ENCODE peak calls at places on chromosomes 4 and X, in nine cellular contexts. Z is choroid plexus epithelial cell, P is AG10803, W is AG04449, E is lung, M is right lobe of liver, Y is GM23338, D is tibial nerve, H is neural progenitor cell. C is an unnamed sample.

GRCh38 chr4:164904336-164904735 is 27.4 kb downstream of the APELA start:
- DNase-seq in Z (no peak), P (no peak), W (no peak), E (no peak), M (no peak), Y (no peak), D (no peak), H (no peak), C (no peak)

GRCh38 chr4:138162259-138162658 is 79.9 kb downstream of the SLC7A11 start:
- DNase-seq in Z (no peak), P (no peak), W (no peak), E (no peak), M (no peak), Y (no peak), D (no peak), H (peak; percentile 40), C (no peak)

GRCh38 chr4:18980516-18981233 is 959.1 kb upstream of the LCORL start:
- DNase-seq in Z (no peak), P (no peak), W (no peak), E (no peak), M (no peak), Y (peak; percentile 8), D (no peak), H (no peak), C (no peak)

GRCh38 chr4:4874254-4874653 is 14.8 kb downstream of the MSX1 start:
- DNase-seq in Z (no peak), P (no peak), W (no peak), E (no peak), M (no peak), Y (no peak), D (no peak), H (no peak), C (no peak)

GRCh38 chr4:150491132-150492049 is 90.6 kb upstream of the MAB21L2 start:
- DNase-seq in Z (no peak), P (no peak), W (no peak), E (no peak), M (no peak), Y (no peak), D (no peak), H (peak; percentile 20), C (no peak)

GRCh38 chr4:7295201-7295916 is 103.0 kb downstream of the SORCS2 start:
- DNase-seq in Z (no peak), P (no peak), W (no peak), E (peak; percentile 51), M (no peak), Y (no peak), D (peak; percentile 36), H (no peak), C (peak; percentile 40)

GRCh38 chr4:58406762-58407161 is 1296.6 kb upstream of the IGFBP7 start:
- DNase-seq in Z (no peak), P (no peak), W (no peak), E (no peak), M (no peak), Y (no peak), D (no peak), H (no peak), C (no peak)

GRCh38 chrX:88789825-88790224 is 42.8 kb downstream of the CPXCR1 start:
- DNase-seq in Z (no peak), P (no peak), W (no peak), E (no peak), M (no peak), Y (no peak), D (no peak), H (no peak), C (no peak)

GRCh38 chr4:112908511-112908910 is 140.9 kb upstream of the ANK2 start:
- DNase-seq in Z (no peak), P (no peak), W (no peak), E (no peak), M (no peak), Y (peak; percentile 26), D (no peak), H (no peak), C (peak; percentile 16)

GRCh38 chr4:81469774-81470455 is 1.8 kb downstream of the RASGEF1B start:
- DNase-seq in Z (no peak), P (no peak), W (no peak), E (no peak), M (no peak), Y (no peak), D (no peak), H (no peak), C (no peak)

GRCh38 chrX:67780694-67781109 is 236.9 kb downstream of the AR start:
- DNase-seq in Z (peak; percentile 90), P (peak; percentile 98), W (peak; percentile 91), E (peak; percentile 85), M (peak; percentile 53), Y (no peak), D (peak; percentile 46), H (no peak), C (peak; percentile 98)

GRCh38 chrX:480861-481417 is 94.2 kb upstream of the PPP2R3B start:
- DNase-seq in Z (no peak), P (no peak), W (no peak), E (no peak), M (no peak), Y (no peak), D (no peak), H (no peak), C (no peak)

GRCh38 chrX:69305333-69306062 is 140.2 kb upstream of the PJA1 start:
- DNase-seq in Z (no peak), P (no peak), W (no peak), E (no peak), M (no peak), Y (peak; percentile 82), D (no peak), H (peak; percentile 89), C (no peak)

GRCh38 chr4:16916719-16917337 is 18.4 kb upstream of the LDB2 start:
- DNase-seq in Z (peak; percentile 73), P (no peak), W (no peak), E (no peak), M (peak; percentile 83), Y (peak; percentile 95), D (peak; percentile 35), H (peak; percentile 68), C (peak; percentile 12)

DNA sequence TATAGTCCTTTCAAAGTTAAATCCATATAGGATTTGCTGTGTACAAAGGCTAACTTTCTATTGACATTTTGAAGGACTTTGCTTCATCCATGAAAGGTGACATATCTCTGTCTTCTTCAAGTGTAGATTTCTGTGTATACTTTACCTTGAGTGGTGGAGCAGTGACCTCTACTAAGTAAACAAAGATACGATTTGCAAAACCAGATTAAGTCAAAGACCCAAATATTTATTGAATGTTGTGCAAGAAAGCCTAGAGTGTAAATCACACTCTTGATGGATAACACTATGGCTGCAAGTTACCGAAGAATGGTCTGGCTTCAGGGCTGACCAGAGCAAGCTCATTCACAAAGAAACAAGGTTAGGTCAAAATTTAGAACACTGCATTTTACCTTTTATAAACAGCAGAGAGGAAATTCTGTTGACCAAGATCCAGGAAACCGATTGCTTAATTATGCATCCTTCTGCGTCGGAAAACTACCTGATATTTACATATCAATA is 5.4 kb upstream of the FGG start:
- DNase-seq in Z (no peak), P (no peak), W (no peak), E (no peak), M (no peak), Y (no peak), D (no peak), H (no peak), C (no peak)
- H3K4me3 ChIP-seq in Z (no peak overlapping the region), P (no peak overlapping the region), W (no peak overlapping the region), E (no peak overlapping the region), M (peak overlapping the region; percentile 11), Y (no peak overlapping the region), D (no peak overlapping the region), H (no peak overlapping the region), C (no peak overlapping the region)

DNA sequence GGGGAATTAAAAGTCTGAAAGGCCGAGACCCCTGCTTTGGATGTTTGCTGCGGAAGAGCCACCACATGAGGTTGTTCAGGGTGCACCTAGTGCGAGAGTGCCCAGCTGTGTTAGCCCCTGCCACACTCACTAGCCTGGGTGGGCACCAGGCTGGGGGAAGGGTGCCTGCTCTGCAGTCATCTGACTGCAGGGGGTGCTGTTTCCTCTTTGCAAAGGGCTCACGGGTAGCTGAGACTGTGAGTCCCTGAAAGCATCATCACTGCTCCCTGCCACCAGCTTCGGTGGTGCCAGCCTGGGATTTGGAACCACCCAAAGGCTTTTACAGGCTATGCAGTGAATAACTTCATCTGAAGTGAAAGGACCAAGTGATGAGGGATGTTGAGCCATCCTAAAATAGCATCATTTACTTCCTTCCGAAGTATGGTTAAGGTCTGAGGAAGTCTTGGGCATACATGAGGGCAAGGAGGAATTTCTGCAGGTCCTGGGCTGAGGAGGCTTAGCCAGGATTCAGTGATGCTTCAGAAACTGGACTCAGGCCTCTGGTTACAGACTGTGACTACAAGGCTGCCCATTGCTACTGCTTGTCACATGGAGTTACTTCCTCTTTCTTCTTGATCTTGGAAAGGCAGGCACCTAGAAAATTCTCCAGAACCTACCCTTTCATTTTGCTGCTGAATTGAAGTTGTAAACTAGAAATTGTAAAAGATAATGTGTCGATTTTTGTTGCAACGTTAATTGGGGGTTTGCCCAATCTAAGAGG is 293.2 kb upstream of the PRPS2 start:
- DNase-seq in Z (no peak), P (no peak), W (no peak), E (no peak), M (no peak), Y (peak; percentile 49), D (no peak), H (peak; percentile 47), C (no peak)
- TF ChIP-seq CTCF in Z (no peak), P (no peak), W (no peak), E (no peak), M (peak; percentile 19), Y (peak; percentile 56), D (no peak), H (peak; percentile 59), C (no peak)

GRCh38 chr4:82696117-82696516 is 102.5 kb downstream of the SCD5 start:
- DNase-seq in Z (no peak), P (no peak), W (no peak), E (no peak), M (no peak), Y (no peak), D (no peak), H (no peak), C (no peak)
- H3K4me3 ChIP-seq in Z (no peak overlapping the region), P (no peak overlapping the region), W (no peak overlapping the region), E (no peak overlapping the region), M (no peak overlapping the region), Y (no peak overlapping the region), D (no peak overlapping the region), H (no peak overlapping the region), C (no peak overlapping the region)

GRCh38 chr4:155400893-155401292 is 24.1 kb upstream of the MAP9 start:
- DNase-seq in Z (no peak), P (no peak), W (no peak), E (no peak), M (no peak), Y (no peak), D (no peak), H (no peak), C (no peak)

GRCh38 chr4:155402941-155403340 is 26.2 kb upstream of the MAP9 start:
- DNase-seq in Z (no peak), P (no peak), W (no peak), E (no peak), M (no peak), Y (no peak), D (no peak), H (no peak), C (no peak)

GRCh38 chr4:155405059-155405458 is 28.3 kb upstream of the MAP9 start:
- DNase-seq in Z (peak; percentile 67), P (no peak), W (no peak), E (no peak), M (no peak), Y (no peak), D (no peak), H (no peak), C (peak; percentile 40)

GRCh38 chr4:155407480-155407879 is 30.7 kb upstream of the MAP9 start:
- DNase-seq in Z (no peak), P (no peak), W (no peak), E (no peak), M (no peak), Y (no peak), D (no peak), H (no peak), C (no peak)

GRCh38 chr4:155403886-155404285 is 27.1 kb upstream of the MAP9 start:
- DNase-seq in Z (peak; percentile 64), P (peak; percentile 42), W (no peak), E (no peak), M (no peak), Y (peak; percentile 56), D (no peak), H (peak; percentile 63), C (peak; percentile 44)
- TF ChIP-seq CTCF in Z (peak; percentile 40), P (peak; percentile 43), W (no peak), E (no peak), M (peak; percentile 29), Y (peak; percentile 60), D (no peak), H (peak; percentile 55), C (no peak)